ENCODE peak calls at places on chromosomes 12 and 14, in eight cellular contexts. G is Caki2, P is mammary epithelial cell, B is brain pericyte, K is renal cortical epithelial cell, J is myocyte, T is NCI-H524, C is left ventricle myocardium inferior. R is an unnamed sample.

GRCh38 chr14:64728106-64728505 is 23.9 kb downstream of the PLEKHG3 start:
- DNase-seq in G (no peak), P (no peak), B (no peak), K (no peak), J (no peak), T (no peak), C (peak; percentile 13), R (no peak)

GRCh38 chr12:9707864-9708808 is 24.8 kb downstream of the CLECL1 start:
- DNase-seq in G (peak; percentile 19), P (peak; percentile 29), B (no peak), K (peak; percentile 51), J (peak; percentile 61), T (peak; percentile 20), C (peak; percentile 34), R (peak; percentile 55)

GRCh38 chr12:129971721-129972120 is 67.9 kb upstream of the TMEM132D start:
- DNase-seq in G (no peak), P (no peak), B (no peak), K (no peak), J (no peak), T (no peak), C (no peak), R (no peak)

GRCh38 chr12:15982471-15982870 is 71.3 kb downstream of the DERA start:
- DNase-seq in G (peak; percentile 14), P (peak; percentile 21), B (no peak), K (peak; percentile 62), J (peak; percentile 67), T (peak; percentile 39), C (no peak), R (no peak)

GRCh38 chr14:20343855-20344205 is 395 bp downstream of the PARP2 start:
- DNase-seq in G (no peak), P (no peak), B (no peak), K (peak; percentile 34), J (no peak), T (peak; percentile 59), C (no peak), R (no peak)

GRCh38 chr12:13957576-13957975 is 23.8 kb downstream of the GRIN2B start:
- DNase-seq in G (no peak), P (no peak), B (no peak), K (no peak), J (no peak), T (no peak), C (no peak), R (no peak)

GRCh38 chr12:122086641-122087285 is 8.2 kb downstream of the MLXIP start:
- DNase-seq in G (no peak), P (no peak), B (no peak), K (no peak), J (no peak), T (no peak), C (no peak), R (no peak)

GRCh38 chr12:16950041-16950677 is 344.2 kb upstream of the LMO3 start:
- DNase-seq in G (no peak), P (no peak), B (no peak), K (no peak), J (no peak), T (peak; percentile 5), C (no peak), R (no peak)

GRCh38 chr14:103828315-103828967 is 18.9 kb downstream of the PPP1R13B start:
- DNase-seq in G (no peak), P (peak; percentile 23), B (no peak), K (no peak), J (peak; percentile 2), T (no peak), C (peak; percentile 29), R (no peak)

GRCh38 chr12:13371797-13372196 is 175.3 kb downstream of the EMP1 start:
- DNase-seq in G (no peak), P (no peak), B (no peak), K (no peak), J (no peak), T (no peak), C (no peak), R (no peak)

GRCh38 chr14:103071544-103072251 is 12.3 kb upstream of the LBHD2 start:
- DNase-seq in G (peak; percentile 81), P (no peak), B (no peak), K (peak; percentile 44), J (no peak), T (no peak), C (no peak), R (no peak)

GRCh38 chr14:103112488-103113243 is 10.6 kb upstream of the TNFAIP2 start:
- DNase-seq in G (no peak), P (no peak), B (no peak), K (no peak), J (peak; percentile 52), T (peak; percentile 88), C (no peak), R (no peak)

R was measured in GM12864.